ENCODE peak calls at places on chromosome 22, in four cellular contexts. One of them, this sample, is unnamed.

GRCh38 chr22:24096401-24097115 is 84.7 kb upstream of the SUSD2 start:
- DNase-seq in fibroblast of lung: no peak
- DNase-seq in KBM-7: no peak
- DNase-seq in mesenchymal stem cell: no peak
- DNase-seq in this sample: no peak

GRCh38 chr22:43057641-43058040 is 31.6 kb downstream of the TTLL1 start:
- DNase-seq in fibroblast of lung: no peak
- DNase-seq in KBM-7: no peak
- DNase-seq in mesenchymal stem cell: no peak
- DNase-seq in this sample: no peak

GRCh38 chr22:50293441-50294318 is 13.8 kb downstream of the PLXNB2 start:
- DNase-seq in KBM-7: peak
- DNase-seq in fibroblast of lung: peak
- DNase-seq in mesenchymal stem cell: peak
- DNase-seq in this sample: peak

GRCh38 chr22:31055322-31056159 is 25.6 kb upstream of the SMTN start:
- DNase-seq in KBM-7: no peak
- DNase-seq in fibroblast of lung: peak
- DNase-seq in mesenchymal stem cell: peak
- DNase-seq in this sample: peak

GRCh38 chr22:45831394-45831793 is 145.6 kb downstream of the WNT7B start:
- DNase-seq in fibroblast of lung: peak
- DNase-seq in mesenchymal stem cell: no peak
- DNase-seq in KBM-7: peak
- DNase-seq in this sample: no peak

GRCh38 chr22:47091241-47091691 is 328.8 kb downstream of the TBC1D22A start:
- DNase-seq in fibroblast of lung: peak
- DNase-seq in mesenchymal stem cell: no peak
- DNase-seq in KBM-7: no peak
- DNase-seq in this sample: peak

GRCh38 chr22:37526376-37526775 is 7.2 kb upstream of the CARD10 start:
- DNase-seq in KBM-7: no peak
- DNase-seq in mesenchymal stem cell: no peak
- DNase-seq in fibroblast of lung: peak
- DNase-seq in this sample: no peak

GRCh38 chr22:31153357-31153756 is 6.6 kb upstream of the RNF185 start:
- DNase-seq in mesenchymal stem cell: no peak
- DNase-seq in KBM-7: no peak
- DNase-seq in fibroblast of lung: no peak
- DNase-seq in this sample: no peak

GRCh38 chr22:35993048-35993714 is 35.4 kb downstream of the RBFOX2 start:
- DNase-seq in mesenchymal stem cell: no peak
- DNase-seq in fibroblast of lung: no peak
- DNase-seq in KBM-7: no peak
- DNase-seq in this sample: no peak

GRCh38 chr22:47575291-47575690 is 812.8 kb downstream of the TBC1D22A start:
- DNase-seq in fibroblast of lung: no peak
- DNase-seq in KBM-7: no peak
- DNase-seq in mesenchymal stem cell: no peak
- DNase-seq in this sample: no peak

GRCh38 chr22:50683994-50684371 is 11.4 kb downstream of the SHANK3 start:
- DNase-seq in fibroblast of lung: no peak
- DNase-seq in KBM-7: no peak
- DNase-seq in mesenchymal stem cell: no peak
- DNase-seq in this sample: no peak

GRCh38 chr22:50627452-50627913 is 469 bp downstream of the ARSA start:
- DNase-seq in fibroblast of lung: no peak
- DNase-seq in KBM-7: no peak
- DNase-seq in mesenchymal stem cell: peak
- DNase-seq in this sample: no peak

GRCh38 chr22:37983860-37984791 is at the start of gene SOX10:
- DNase-seq in mesenchymal stem cell: no peak
- DNase-seq in fibroblast of lung: no peak
- DNase-seq in KBM-7: no peak
- DNase-seq in this sample: no peak

GRCh38 chr22:20741634-20742581 is 32.0 kb upstream of the SERPIND1 start:
- DNase-seq in fibroblast of lung: peak
- DNase-seq in KBM-7: peak
- DNase-seq in mesenchymal stem cell: peak
- DNase-seq in this sample: peak

GRCh38 chr22:21862386-21863242 is 4.8 kb downstream of the MAPK1 start:
- DNase-seq in mesenchymal stem cell: no peak
- DNase-seq in fibroblast of lung: no peak
- DNase-seq in KBM-7: no peak
- DNase-seq in this sample: no peak

GRCh38 chr22:35074583-35074982 is 8.6 kb downstream of the ISX start:
- DNase-seq in mesenchymal stem cell: no peak
- DNase-seq in fibroblast of lung: no peak
- DNase-seq in KBM-7: no peak
- DNase-seq in this sample: no peak

GRCh38 chr22:31952459-31952858 is 8.1 kb downstream of the YWHAH start:
- DNase-seq in mesenchymal stem cell: peak
- DNase-seq in KBM-7: no peak
- DNase-seq in fibroblast of lung: peak
- DNase-seq in this sample: no peak

GRCh38 chr22:48572951-48573350 is 1254.7 kb downstream of the BRD1 start:
- DNase-seq in KBM-7: no peak
- DNase-seq in mesenchymal stem cell: no peak
- DNase-seq in fibroblast of lung: no peak
- DNase-seq in this sample: no peak

GRCh38 chr22:38494498-38494897 is 11.6 kb downstream of the DDX17 start:
- DNase-seq in KBM-7: no peak
- DNase-seq in fibroblast of lung: peak
- DNase-seq in mesenchymal stem cell: no peak
- DNase-seq in this sample: no peak

GRCh38 chr22:23742505-23743264 is 8.2 kb downstream of the ZNF70 start:
- DNase-seq in mesenchymal stem cell: no peak
- DNase-seq in KBM-7: no peak
- DNase-seq in fibroblast of lung: no peak
- DNase-seq in this sample: no peak

GRCh38 chr22:48438791-48439559 is 1388.7 kb downstream of the BRD1 start:
- DNase-seq in KBM-7: no peak
- DNase-seq in fibroblast of lung: peak
- DNase-seq in mesenchymal stem cell: no peak
- DNase-seq in this sample: peak

GRCh38 chr22:18935889-18936529 is at the start of gene PRODH:
- DNase-seq in fibroblast of lung: no peak
- DNase-seq in KBM-7: no peak
- DNase-seq in mesenchymal stem cell: no peak
- DNase-seq in this sample: no peak

GRCh38 chr22:49573109-49573765 is 254.4 kb downstream of the BRD1 start:
- DNase-seq in mesenchymal stem cell: no peak
- DNase-seq in fibroblast of lung: no peak
- DNase-seq in KBM-7: no peak
- DNase-seq in this sample: no peak

GRCh38 chr22:32957093-32957835 is 100.9 kb downstream of the SYN3 start:
- DNase-seq in mesenchymal stem cell: no peak
- DNase-seq in KBM-7: no peak
- DNase-seq in fibroblast of lung: no peak
- DNase-seq in this sample: peak

GRCh38 chr22:31870890-31871289 is 73.4 kb upstream of the YWHAH start:
- DNase-seq in fibroblast of lung: peak
- DNase-seq in KBM-7: no peak
- DNase-seq in mesenchymal stem cell: peak
- DNase-seq in this sample: peak

GRCh38 chr22:16777284-16777924 is 47.8 kb downstream of the XKR3 start:
- DNase-seq in KBM-7: no peak
- DNase-seq in mesenchymal stem cell: no peak
- DNase-seq in fibroblast of lung: no peak
- DNase-seq in this sample: no peak

GRCh38 chr22:40856513-40857308 is at the start of the genes ST13 and XPNPEP3:
- DNase-seq in fibroblast of lung: peak
- DNase-seq in KBM-7: peak
- DNase-seq in mesenchymal stem cell: peak
- DNase-seq in this sample: peak

GRCh38 chr22:32353840-32354239 is 3.8 kb upstream of the RFPL3 start:
- DNase-seq in fibroblast of lung: no peak
- DNase-seq in mesenchymal stem cell: no peak
- DNase-seq in KBM-7: no peak
- DNase-seq in this sample: no peak

GRCh38 chr22:21921184-21921721 is 31.4 kb downstream of the PPM1F start:
- DNase-seq in fibroblast of lung: no peak
- DNase-seq in mesenchymal stem cell: no peak
- DNase-seq in KBM-7: no peak
- DNase-seq in this sample: no peak

GRCh38 chr22:50733521-50734342 is 4.3 kb upstream of the ACR start:
- DNase-seq in KBM-7: no peak
- DNase-seq in fibroblast of lung: peak
- DNase-seq in mesenchymal stem cell: peak
- DNase-seq in this sample: no peak

GRCh38 chr22:24367841-24368240 is 59.6 kb upstream of the ADORA2A start:
- DNase-seq in fibroblast of lung: peak
- DNase-seq in KBM-7: no peak
- DNase-seq in mesenchymal stem cell: no peak
- DNase-seq in this sample: no peak

GRCh38 chr22:45548441-45548840 is 45.8 kb downstream of the FBLN1 start:
- DNase-seq in fibroblast of lung: no peak
- DNase-seq in mesenchymal stem cell: no peak
- DNase-seq in KBM-7: no peak
- DNase-seq in this sample: peak

This sample was measured in hepatocyte.